ENCODE peak calls at places on chromosomes 13 and 19, in eight cellular contexts. One of them, this sample, is unnamed.

GRCh38 chr13:98752111-98752941 is at the start of gene SLC15A1:
- DNase-seq in HEK293T: no peak
- DNase-seq in KBM-7: no peak
- DNase-seq in GM03348: peak; percentile 46
- DNase-seq in HCEC 1CT: no peak
- DNase-seq in stimulated activated CD8-positive, alpha-beta memory T cell treated with anti-CD3 and anti-CD28 coated beads, Interleukin-4, amount 100 ng/mL, for 1 hour: no peak
- DNase-seq in cortex of kidney: no peak
- DNase-seq in stimulated activated CD4-positive, alpha-beta T cell treated with anti-CD3 and anti-CD28 coated beads, Interleukin-2, amount 100 ng/mL, for 48 hours: no peak
- DNase-seq in this sample: peak; percentile 33

GRCh38 chr19:40365613-40366401 is 17.3 kb downstream of the PLD3 start:
- DNase-seq in HEK293T: peak; percentile 79
- DNase-seq in KBM-7: no peak
- DNase-seq in GM03348: peak; percentile 90
- DNase-seq in HCEC 1CT: peak; percentile 53
- DNase-seq in stimulated activated CD8-positive, alpha-beta memory T cell treated with anti-CD3 and anti-CD28 coated beads, Interleukin-4, amount 100 ng/mL, for 1 hour: no peak
- DNase-seq in cortex of kidney: no peak
- DNase-seq in stimulated activated CD4-positive, alpha-beta T cell treated with anti-CD3 and anti-CD28 coated beads, Interleukin-2, amount 100 ng/mL, for 48 hours: peak; percentile 44
- DNase-seq in this sample: peak; percentile 91

GRCh38 chr13:104823709-104824108 is 1711.8 kb downstream of the EFNB2 start:
- DNase-seq in HEK293T: no peak
- DNase-seq in KBM-7: no peak
- DNase-seq in GM03348: no peak
- DNase-seq in HCEC 1CT: no peak
- DNase-seq in stimulated activated CD8-positive, alpha-beta memory T cell treated with anti-CD3 and anti-CD28 coated beads, Interleukin-4, amount 100 ng/mL, for 1 hour: no peak
- DNase-seq in cortex of kidney: no peak
- DNase-seq in stimulated activated CD4-positive, alpha-beta T cell treated with anti-CD3 and anti-CD28 coated beads, Interleukin-2, amount 100 ng/mL, for 48 hours: no peak
- DNase-seq in this sample: no peak

GRCh38 chr19:54560881-54561385 is 12.7 kb upstream of the LILRA2 start:
- DNase-seq in HEK293T: no peak
- DNase-seq in KBM-7: no peak
- DNase-seq in GM03348: no peak
- DNase-seq in HCEC 1CT: no peak
- DNase-seq in stimulated activated CD8-positive, alpha-beta memory T cell treated with anti-CD3 and anti-CD28 coated beads, Interleukin-4, amount 100 ng/mL, for 1 hour: no peak
- DNase-seq in cortex of kidney: no peak
- DNase-seq in stimulated activated CD4-positive, alpha-beta T cell treated with anti-CD3 and anti-CD28 coated beads, Interleukin-2, amount 100 ng/mL, for 48 hours: no peak
- DNase-seq in this sample: no peak

GRCh38 chr19:14375582-14376291 is 5.5 kb upstream of the ADGRE5 start:
- DNase-seq in HEK293T: no peak
- DNase-seq in KBM-7: no peak
- DNase-seq in GM03348: peak; percentile 50
- DNase-seq in HCEC 1CT: no peak
- DNase-seq in stimulated activated CD8-positive, alpha-beta memory T cell treated with anti-CD3 and anti-CD28 coated beads, Interleukin-4, amount 100 ng/mL, for 1 hour: no peak
- DNase-seq in cortex of kidney: no peak
- DNase-seq in stimulated activated CD4-positive, alpha-beta T cell treated with anti-CD3 and anti-CD28 coated beads, Interleukin-2, amount 100 ng/mL, for 48 hours: no peak
- DNase-seq in this sample: no peak

GRCh38 chr13:32676242-32676641 is 90.0 kb downstream of the PDS5B start:
- DNase-seq in HEK293T: no peak
- DNase-seq in KBM-7: no peak
- DNase-seq in GM03348: peak; percentile 13
- DNase-seq in HCEC 1CT: no peak
- DNase-seq in stimulated activated CD8-positive, alpha-beta memory T cell treated with anti-CD3 and anti-CD28 coated beads, Interleukin-4, amount 100 ng/mL, for 1 hour: no peak
- DNase-seq in cortex of kidney: no peak
- DNase-seq in stimulated activated CD4-positive, alpha-beta T cell treated with anti-CD3 and anti-CD28 coated beads, Interleukin-2, amount 100 ng/mL, for 48 hours: no peak
- DNase-seq in this sample: no peak

GRCh38 chr13:46341112-46341711 is 45.8 kb downstream of the RUBCNL start:
- DNase-seq in HEK293T: no peak
- DNase-seq in KBM-7: peak; percentile 32
- DNase-seq in GM03348: peak; percentile 44
- DNase-seq in HCEC 1CT: peak; percentile 87
- DNase-seq in stimulated activated CD8-positive, alpha-beta memory T cell treated with anti-CD3 and anti-CD28 coated beads, Interleukin-4, amount 100 ng/mL, for 1 hour: no peak
- DNase-seq in cortex of kidney: no peak
- DNase-seq in stimulated activated CD4-positive, alpha-beta T cell treated with anti-CD3 and anti-CD28 coated beads, Interleukin-2, amount 100 ng/mL, for 48 hours: peak; percentile 16
- DNase-seq in this sample: no peak

GRCh38 chr19:50716178-50717025 is 3.2 kb downstream of the SHANK1 start:
- DNase-seq in HEK293T: no peak
- DNase-seq in KBM-7: no peak
- DNase-seq in GM03348: no peak
- DNase-seq in HCEC 1CT: no peak
- DNase-seq in stimulated activated CD8-positive, alpha-beta memory T cell treated with anti-CD3 and anti-CD28 coated beads, Interleukin-4, amount 100 ng/mL, for 1 hour: no peak
- DNase-seq in cortex of kidney: no peak
- DNase-seq in stimulated activated CD4-positive, alpha-beta T cell treated with anti-CD3 and anti-CD28 coated beads, Interleukin-2, amount 100 ng/mL, for 48 hours: no peak
- DNase-seq in this sample: no peak

GRCh38 chr13:37944476-37945442 is 75.2 kb upstream of the TRPC4 start:
- DNase-seq in HEK293T: no peak
- DNase-seq in KBM-7: no peak
- DNase-seq in GM03348: peak; percentile 5
- DNase-seq in HCEC 1CT: no peak
- DNase-seq in stimulated activated CD8-positive, alpha-beta memory T cell treated with anti-CD3 and anti-CD28 coated beads, Interleukin-4, amount 100 ng/mL, for 1 hour: no peak
- DNase-seq in cortex of kidney: no peak
- DNase-seq in stimulated activated CD4-positive, alpha-beta T cell treated with anti-CD3 and anti-CD28 coated beads, Interleukin-2, amount 100 ng/mL, for 48 hours: no peak
- DNase-seq in this sample: peak; percentile 4

GRCh38 chr19:21698215-21698614 is 69.2 kb downstream of the ZNF100 start:
- DNase-seq in HEK293T: no peak
- DNase-seq in KBM-7: peak; percentile 18
- DNase-seq in GM03348: peak; percentile 20
- DNase-seq in HCEC 1CT: no peak
- DNase-seq in stimulated activated CD8-positive, alpha-beta memory T cell treated with anti-CD3 and anti-CD28 coated beads, Interleukin-4, amount 100 ng/mL, for 1 hour: no peak
- DNase-seq in cortex of kidney: no peak
- DNase-seq in stimulated activated CD4-positive, alpha-beta T cell treated with anti-CD3 and anti-CD28 coated beads, Interleukin-2, amount 100 ng/mL, for 48 hours: no peak
- DNase-seq in this sample: peak; percentile 17

GRCh38 chr13:113991191-113991669 is 17.4 kb upstream of the C13orf46 start:
- DNase-seq in HEK293T: no peak
- DNase-seq in KBM-7: no peak
- DNase-seq in GM03348: no peak
- DNase-seq in HCEC 1CT: no peak
- DNase-seq in stimulated activated CD8-positive, alpha-beta memory T cell treated with anti-CD3 and anti-CD28 coated beads, Interleukin-4, amount 100 ng/mL, for 1 hour: no peak
- DNase-seq in cortex of kidney: no peak
- DNase-seq in stimulated activated CD4-positive, alpha-beta T cell treated with anti-CD3 and anti-CD28 coated beads, Interleukin-2, amount 100 ng/mL, for 48 hours: no peak
- DNase-seq in this sample: no peak

GRCh38 chr13:35796627-35797026 is 320.1 kb upstream of the MAB21L1 start:
- DNase-seq in HEK293T: no peak
- DNase-seq in KBM-7: no peak
- DNase-seq in GM03348: no peak
- DNase-seq in HCEC 1CT: no peak
- DNase-seq in stimulated activated CD8-positive, alpha-beta memory T cell treated with anti-CD3 and anti-CD28 coated beads, Interleukin-4, amount 100 ng/mL, for 1 hour: no peak
- DNase-seq in cortex of kidney: no peak
- DNase-seq in stimulated activated CD4-positive, alpha-beta T cell treated with anti-CD3 and anti-CD28 coated beads, Interleukin-2, amount 100 ng/mL, for 48 hours: no peak
- DNase-seq in this sample: no peak

GRCh38 chr13:27401210-27401609 is 23.2 kb upstream of the GTF3A start:
- DNase-seq in HEK293T: no peak
- DNase-seq in KBM-7: peak; percentile 76
- DNase-seq in GM03348: no peak
- DNase-seq in HCEC 1CT: no peak
- DNase-seq in stimulated activated CD8-positive, alpha-beta memory T cell treated with anti-CD3 and anti-CD28 coated beads, Interleukin-4, amount 100 ng/mL, for 1 hour: no peak
- DNase-seq in cortex of kidney: no peak
- DNase-seq in stimulated activated CD4-positive, alpha-beta T cell treated with anti-CD3 and anti-CD28 coated beads, Interleukin-2, amount 100 ng/mL, for 48 hours: no peak
- DNase-seq in this sample: no peak

GRCh38 chr13:34864650-34865049 is 77.4 kb upstream of the NBEA start:
- DNase-seq in HEK293T: no peak
- DNase-seq in KBM-7: no peak
- DNase-seq in GM03348: no peak
- DNase-seq in HCEC 1CT: no peak
- DNase-seq in stimulated activated CD8-positive, alpha-beta memory T cell treated with anti-CD3 and anti-CD28 coated beads, Interleukin-4, amount 100 ng/mL, for 1 hour: no peak
- DNase-seq in cortex of kidney: no peak
- DNase-seq in stimulated activated CD4-positive, alpha-beta T cell treated with anti-CD3 and anti-CD28 coated beads, Interleukin-2, amount 100 ng/mL, for 48 hours: no peak
- DNase-seq in this sample: no peak

This sample was measured in neural progenitor cell.